ENCODE peak calls at places on chromosome 21, in nine cellular contexts. One of them, this sample, is unnamed.

GRCh38 chr21:26409735-26410134 is 163.4 kb downstream of the CYYR1 start:
- DNase-seq in testis: no peak
- DNase-seq in ovary: no peak
- DNase-seq in esophagus squamous epithelium: no peak
- DNase-seq in IMR-90: no peak
- DNase-seq in HCT116: no peak
- DNase-seq in body of pancreas: no peak
- DNase-seq in right lobe of liver: no peak
- DNase-seq in A549: no peak
- DNase-seq in this sample: no peak

GRCh38 chr21:45532826-45533730 is 9.2 kb downstream of the SLC19A1 start:
- DNase-seq in HCT116: no peak
- DNase-seq in esophagus squamous epithelium: no peak
- DNase-seq in right lobe of liver: peak
- DNase-seq in A549: no peak
- DNase-seq in IMR-90: no peak
- DNase-seq in testis: no peak
- DNase-seq in ovary: peak
- DNase-seq in body of pancreas: no peak
- DNase-seq in this sample: no peak

GRCh38 chr21:45709696-45710268 is 66.3 kb downstream of the PCBP3 start:
- DNase-seq in ovary: no peak
- DNase-seq in body of pancreas: no peak
- DNase-seq in right lobe of liver: no peak
- DNase-seq in esophagus squamous epithelium: no peak
- DNase-seq in HCT116: no peak
- DNase-seq in testis: no peak
- DNase-seq in A549: no peak
- DNase-seq in IMR-90: no peak
- DNase-seq in this sample: no peak

GRCh38 chr21:46376856-46377453 is 53.0 kb downstream of the PCNT start:
- DNase-seq in right lobe of liver: no peak
- DNase-seq in ovary: no peak
- DNase-seq in body of pancreas: no peak
- DNase-seq in A549: no peak
- DNase-seq in HCT116: no peak
- DNase-seq in testis: no peak
- DNase-seq in esophagus squamous epithelium: no peak
- DNase-seq in IMR-90: no peak
- DNase-seq in this sample: no peak

GRCh38 chr21:33313183-33313582 is 11.6 kb upstream of the IFNAR1 start:
- DNase-seq in IMR-90: no peak
- DNase-seq in A549: no peak
- DNase-seq in HCT116: no peak
- DNase-seq in ovary: no peak
- DNase-seq in body of pancreas: no peak
- DNase-seq in right lobe of liver: no peak
- DNase-seq in esophagus squamous epithelium: no peak
- DNase-seq in testis: no peak
- DNase-seq in this sample: no peak

GRCh38 chr21:32782698-32783097 is 11.1 kb upstream of the PAXBP1 start:
- DNase-seq in ovary: no peak
- DNase-seq in body of pancreas: no peak
- DNase-seq in esophagus squamous epithelium: no peak
- DNase-seq in IMR-90: no peak
- DNase-seq in testis: no peak
- DNase-seq in right lobe of liver: no peak
- DNase-seq in A549: no peak
- DNase-seq in HCT116: no peak
- DNase-seq in this sample: no peak

GRCh38 chr21:40115775-40116174 is 248.5 kb downstream of the PCP4 start:
- DNase-seq in body of pancreas: no peak
- DNase-seq in IMR-90: no peak
- DNase-seq in right lobe of liver: no peak
- DNase-seq in A549: no peak
- DNase-seq in ovary: no peak
- DNase-seq in esophagus squamous epithelium: no peak
- DNase-seq in HCT116: no peak
- DNase-seq in testis: no peak
- DNase-seq in this sample: no peak

GRCh38 chr21:46058339-46059145 is 39.4 kb upstream of the COL6A2 start:
- DNase-seq in esophagus squamous epithelium: no peak
- DNase-seq in ovary: peak
- DNase-seq in HCT116: no peak
- DNase-seq in testis: peak
- DNase-seq in body of pancreas: no peak
- DNase-seq in A549: no peak
- DNase-seq in right lobe of liver: no peak
- DNase-seq in IMR-90: no peak
- DNase-seq in this sample: no peak

GRCh38 chr21:32322676-32323075 is 24.0 kb downstream of the MRAP start:
- DNase-seq in HCT116: no peak
- DNase-seq in ovary: no peak
- DNase-seq in right lobe of liver: peak
- DNase-seq in IMR-90: no peak
- DNase-seq in A549: no peak
- DNase-seq in testis: no peak
- DNase-seq in body of pancreas: no peak
- DNase-seq in esophagus squamous epithelium: no peak
- DNase-seq in this sample: no peak

GRCh38 chr21:46057111-46057709 is 40.7 kb upstream of the COL6A2 start:
- DNase-seq in A549: no peak
- DNase-seq in IMR-90: no peak
- DNase-seq in right lobe of liver: peak
- DNase-seq in ovary: peak
- DNase-seq in body of pancreas: no peak
- DNase-seq in testis: peak
- DNase-seq in HCT116: no peak
- DNase-seq in esophagus squamous epithelium: no peak
- DNase-seq in this sample: no peak

GRCh38 chr21:30408782-30409494 is 13.1 kb downstream of the KRTAP13-1 start:
- DNase-seq in body of pancreas: peak
- DNase-seq in IMR-90: no peak
- DNase-seq in testis: peak
- DNase-seq in A549: peak
- DNase-seq in esophagus squamous epithelium: no peak
- DNase-seq in right lobe of liver: no peak
- DNase-seq in HCT116: peak
- DNase-seq in ovary: no peak
- DNase-seq in this sample: peak

GRCh38 chr21:21730524-21730923 is 732.3 kb downstream of the NCAM2 start:
- DNase-seq in ovary: no peak
- DNase-seq in IMR-90: peak
- DNase-seq in testis: no peak
- DNase-seq in esophagus squamous epithelium: no peak
- DNase-seq in body of pancreas: no peak
- DNase-seq in right lobe of liver: no peak
- DNase-seq in HCT116: no peak
- DNase-seq in A549: no peak
- DNase-seq in this sample: no peak

GRCh38 chr21:15006594-15007230 is 58.1 kb downstream of the NRIP1 start:
- DNase-seq in IMR-90: no peak
- DNase-seq in A549: no peak
- DNase-seq in testis: no peak
- DNase-seq in body of pancreas: no peak
- DNase-seq in HCT116: no peak
- DNase-seq in ovary: no peak
- DNase-seq in esophagus squamous epithelium: no peak
- DNase-seq in right lobe of liver: no peak
- DNase-seq in this sample: no peak

GRCh38 chr21:39908265-39908923 is 41.2 kb downstream of the PCP4 start:
- DNase-seq in testis: no peak
- DNase-seq in IMR-90: no peak
- DNase-seq in HCT116: no peak
- DNase-seq in A549: no peak
- DNase-seq in ovary: no peak
- DNase-seq in right lobe of liver: no peak
- DNase-seq in esophagus squamous epithelium: no peak
- DNase-seq in body of pancreas: no peak
- DNase-seq in this sample: no peak

GRCh38 chr21:32888971-32889370 is 117.4 kb upstream of the PAXBP1 start:
- DNase-seq in IMR-90: no peak
- DNase-seq in body of pancreas: no peak
- DNase-seq in ovary: no peak
- DNase-seq in A549: no peak
- DNase-seq in esophagus squamous epithelium: no peak
- DNase-seq in right lobe of liver: no peak
- DNase-seq in HCT116: no peak
- DNase-seq in testis: no peak
- DNase-seq in this sample: no peak

GRCh38 chr21:35106246-35106835 is 57.2 kb upstream of the RUNX1 start:
- DNase-seq in esophagus squamous epithelium: no peak
- DNase-seq in ovary: no peak
- DNase-seq in IMR-90: no peak
- DNase-seq in body of pancreas: no peak
- DNase-seq in right lobe of liver: no peak
- DNase-seq in HCT116: no peak
- DNase-seq in A549: no peak
- DNase-seq in testis: peak
- DNase-seq in this sample: no peak
- TF ChIP-seq POLR2A in esophagus squamous epithelium: no peak
- TF ChIP-seq POLR2A in ovary: no peak
- TF ChIP-seq POLR2A in IMR-90: no peak
- TF ChIP-seq POLR2A in body of pancreas: no peak
- TF ChIP-seq POLR2A in right lobe of liver: no peak
- TF ChIP-seq POLR2A in HCT116: no peak
- TF ChIP-seq POLR2A in A549: no peak
- TF ChIP-seq POLR2A in testis: no peak
- TF ChIP-seq POLR2A in this sample: no peak

DNA sequence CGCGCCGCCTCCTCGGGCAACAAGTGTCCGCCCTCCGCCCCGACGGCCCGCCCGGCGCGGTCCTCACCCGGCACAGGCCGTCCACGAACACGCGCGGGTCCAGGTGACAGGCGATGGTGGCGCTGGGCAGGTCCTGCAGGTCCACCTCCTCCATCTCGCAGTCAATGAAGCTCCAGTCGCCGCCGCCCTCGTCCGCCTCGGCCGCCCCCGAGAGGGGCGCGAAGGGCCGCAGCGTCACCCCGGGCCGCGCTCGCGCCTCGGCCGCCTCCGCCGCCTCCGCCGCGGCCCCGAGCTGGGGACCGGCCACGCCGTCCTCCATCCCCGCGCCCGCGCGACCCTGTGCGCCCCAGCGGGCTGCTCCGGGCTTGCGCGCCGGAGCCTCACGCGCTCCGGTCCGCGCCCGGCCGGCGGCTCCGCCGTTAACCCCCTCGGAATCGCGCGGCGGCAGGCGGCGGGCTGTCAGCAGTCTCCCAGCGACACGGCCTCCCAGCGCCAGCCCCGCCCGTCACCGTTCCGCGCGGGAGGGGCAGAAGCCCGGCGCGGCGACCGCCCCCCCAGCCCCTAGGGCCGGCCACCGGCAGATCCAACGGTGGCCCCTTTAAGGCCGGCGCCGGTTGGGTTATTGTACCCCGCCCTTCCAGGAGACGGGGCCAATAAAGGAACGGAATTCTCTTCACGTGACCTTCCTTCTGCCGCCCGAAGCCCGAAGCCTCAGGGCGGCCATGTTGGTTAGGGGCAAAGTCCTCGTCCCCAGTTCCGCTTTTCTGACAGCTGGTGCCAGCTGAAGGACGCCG is at the start of gene RCAN1:
- DNase-seq in IMR-90: peak
- DNase-seq in esophagus squamous epithelium: peak
- DNase-seq in right lobe of liver: peak
- DNase-seq in ovary: peak
- DNase-seq in HCT116: peak
- DNase-seq in body of pancreas: peak
- DNase-seq in testis: peak
- DNase-seq in A549: peak
- DNase-seq in this sample: peak
- TF ChIP-seq POLR2A in IMR-90: no peak
- TF ChIP-seq POLR2A in esophagus squamous epithelium: peak
- TF ChIP-seq POLR2A in right lobe of liver: peak
- TF ChIP-seq POLR2A in ovary: no peak
- TF ChIP-seq POLR2A in HCT116: no peak
- TF ChIP-seq POLR2A in body of pancreas: no peak
- TF ChIP-seq POLR2A in testis: no peak
- TF ChIP-seq POLR2A in A549: no peak
- TF ChIP-seq POLR2A in this sample: peak

DNA sequence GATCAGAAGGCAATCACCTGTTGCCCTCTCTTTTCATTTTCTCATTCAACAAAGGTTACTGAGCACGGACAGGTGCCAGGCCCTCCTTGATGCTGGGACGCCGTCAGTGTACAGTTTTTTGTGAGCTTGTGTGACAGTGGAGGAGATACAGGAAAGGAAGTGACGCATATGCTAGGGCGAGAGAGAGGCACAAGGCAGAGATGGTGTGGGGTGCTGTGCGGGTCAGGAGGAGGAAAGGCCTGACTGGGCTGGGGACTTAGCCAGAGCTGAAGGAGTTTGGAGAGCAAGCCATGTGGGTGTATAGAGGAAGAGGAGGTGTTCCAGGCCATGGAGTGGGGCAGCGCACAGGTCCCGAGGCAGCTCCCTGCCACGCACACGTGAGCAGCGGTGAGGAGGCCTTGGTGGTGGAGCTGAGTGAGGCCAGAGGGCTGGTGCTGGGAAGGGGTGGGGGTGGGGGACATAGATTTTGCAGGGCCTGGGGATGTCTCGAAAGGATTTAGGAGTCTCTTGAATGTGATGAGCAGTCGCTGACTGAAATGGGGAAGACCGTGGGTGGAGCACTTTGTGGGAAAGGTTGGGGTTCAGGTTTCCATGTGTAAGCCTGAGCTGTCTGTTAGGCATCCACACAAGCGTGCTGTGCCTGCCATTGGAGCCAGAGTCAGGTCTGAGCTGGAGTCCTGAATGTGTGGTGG is 46.0 kb downstream of the TRAPPC10 start:
- DNase-seq in esophagus squamous epithelium: no peak
- DNase-seq in right lobe of liver: no peak
- DNase-seq in A549: no peak
- DNase-seq in body of pancreas: no peak
- DNase-seq in testis: no peak
- DNase-seq in HCT116: no peak
- DNase-seq in IMR-90: peak
- DNase-seq in ovary: no peak
- DNase-seq in this sample: no peak
- TF ChIP-seq POLR2A in esophagus squamous epithelium: no peak
- TF ChIP-seq POLR2A in right lobe of liver: no peak
- TF ChIP-seq POLR2A in A549: no peak
- TF ChIP-seq POLR2A in body of pancreas: no peak
- TF ChIP-seq POLR2A in testis: no peak
- TF ChIP-seq POLR2A in HCT116: no peak
- TF ChIP-seq POLR2A in IMR-90: no peak
- TF ChIP-seq POLR2A in ovary: no peak
- TF ChIP-seq POLR2A in this sample: no peak

DNA sequence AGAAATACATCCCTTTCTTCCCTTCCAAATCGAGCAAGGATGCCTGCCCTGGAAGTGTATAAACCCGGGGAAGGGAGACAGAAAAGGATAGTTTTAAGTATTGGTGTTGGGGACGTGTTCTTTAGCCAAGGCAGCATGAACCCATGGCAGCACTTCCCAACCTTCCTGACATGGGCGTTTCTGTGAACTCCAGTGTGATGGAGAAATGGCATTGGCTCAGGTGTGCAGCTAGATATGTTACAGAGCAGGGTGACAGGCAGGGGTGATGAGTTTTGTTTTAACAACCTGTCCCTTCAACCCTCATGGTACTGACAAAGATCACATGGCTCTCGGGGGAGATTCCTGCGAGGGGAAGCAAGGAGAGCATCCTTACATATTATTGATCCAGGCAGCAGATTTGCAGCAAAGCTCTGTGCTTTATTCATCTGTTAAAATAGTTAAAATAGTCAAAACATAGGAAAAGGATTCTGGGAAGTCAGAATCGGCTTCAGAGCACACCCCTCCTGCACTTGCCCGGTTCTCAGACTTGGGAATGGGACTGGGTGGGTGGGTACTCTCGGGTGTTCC is 4.0 kb downstream of the MX1 start:
- DNase-seq in testis: peak
- DNase-seq in A549: no peak
- DNase-seq in HCT116: no peak
- DNase-seq in IMR-90: no peak
- DNase-seq in esophagus squamous epithelium: no peak
- DNase-seq in right lobe of liver: no peak
- DNase-seq in body of pancreas: no peak
- DNase-seq in ovary: no peak
- DNase-seq in this sample: no peak
- TF ChIP-seq POLR2A in testis: no peak
- TF ChIP-seq POLR2A in A549: no peak
- TF ChIP-seq POLR2A in HCT116: no peak
- TF ChIP-seq POLR2A in IMR-90: no peak
- TF ChIP-seq POLR2A in esophagus squamous epithelium: no peak
- TF ChIP-seq POLR2A in right lobe of liver: no peak
- TF ChIP-seq POLR2A in body of pancreas: no peak
- TF ChIP-seq POLR2A in ovary: no peak
- TF ChIP-seq POLR2A in this sample: no peak

This sample was measured in H54.